ENCODE peak calls at places on chromosomes 4 and X, in seven cellular contexts. C is astrocyte of the spinal cord, P is NCI-H2081, L is KBM-7, U is hypothalamus, G is GM20000, E is ACHN. X is an unnamed sample.

GRCh38 chr4:174273960-174274359 is 9.5 kb downstream of the FBXO8 start:
- DNase-seq in C (no peak), P (peak; percentile 28), L (no peak), U (no peak), G (no peak), E (no peak), X (no peak)

GRCh38 chrX:53440631-53441517 is 6.7 kb upstream of the HSD17B10 start:
- DNase-seq in C (peak; percentile 58), P (no peak), L (peak; percentile 59), U (peak; percentile 11), G (no peak), E (no peak), X (peak; percentile 66)

GRCh38 chrX:20046864-20047263 is 56.0 kb upstream of the BCLAF3 start:
- DNase-seq in C (no peak), P (no peak), L (no peak), U (no peak), G (no peak), E (no peak), X (no peak)

GRCh38 chrX:134880866-134881265 is 109.9 kb upstream of the SMIM10 start:
- DNase-seq in C (peak; percentile 44), P (no peak), L (no peak), U (no peak), G (no peak), E (no peak), X (peak; percentile 14)

GRCh38 chrX:23118163-23118562 is 118.4 kb downstream of the DDX53 start:
- DNase-seq in C (no peak), P (no peak), L (no peak), U (no peak), G (no peak), E (no peak), X (no peak)

GRCh38 chr4:40289366-40290188 is 45.6 kb upstream of the CHRNA9 start:
- DNase-seq in C (no peak), P (peak; percentile 34), L (peak; percentile 86), U (no peak), G (no peak), E (no peak), X (peak; percentile 33)

GRCh38 chr4:88672987-88673386 is 24.6 kb downstream of the NAP1L5 start:
- DNase-seq in C (peak; percentile 56), P (peak; percentile 17), L (peak; percentile 55), U (no peak), G (peak; percentile 20), E (peak; percentile 49), X (peak; percentile 56)

GRCh38 chr4:143384381-143384994 is 47.8 kb downstream of the GAB1 start:
- DNase-seq in C (no peak), P (no peak), L (no peak), U (no peak), G (no peak), E (no peak), X (peak; percentile 66)

GRCh38 chr4:182862921-182863320 is 54.3 kb downstream of the DCTD start:
- DNase-seq in C (no peak), P (peak; percentile 86), L (no peak), U (no peak), G (no peak), E (no peak), X (no peak)

GRCh38 chr4:145409393-145409792 is 72.3 kb upstream of the SMAD1 start:
- DNase-seq in C (no peak), P (no peak), L (no peak), U (no peak), G (no peak), E (no peak), X (no peak)

GRCh38 chrX:48498374-48498809 is 10.4 kb upstream of the PORCN start:
- DNase-seq in C (peak; percentile 68), P (no peak), L (no peak), U (no peak), G (no peak), E (peak; percentile 85), X (peak; percentile 64)

GRCh38 chr4:124806403-124806802 is 93.9 kb upstream of the ANKRD50 start:
- DNase-seq in C (peak; percentile 81), P (no peak), L (no peak), U (no peak), G (no peak), E (no peak), X (peak; percentile 33)

GRCh38 chr4:26788341-26788733 is 72.3 kb upstream of the STIM2 start:
- DNase-seq in C (no peak), P (no peak), L (no peak), U (no peak), G (no peak), E (no peak), X (no peak)

GRCh38 chrX:101759000-101759399 is 99.3 kb upstream of the ARMCX2 start:
- DNase-seq in C (peak; percentile 43), P (no peak), L (peak; percentile 52), U (peak; percentile 9), G (peak; percentile 27), E (peak; percentile 57), X (peak; percentile 46)

GRCh38 chrX:103878466-103879151 is 46.6 kb upstream of the RAB9B start:
- DNase-seq in C (peak; percentile 30), P (no peak), L (no peak), U (no peak), G (no peak), E (peak; percentile 88), X (peak; percentile 81)

GRCh38 chr4:113060853-113061252 is 11.4 kb downstream of the ANK2 start:
- DNase-seq in C (no peak), P (no peak), L (no peak), U (no peak), G (no peak), E (no peak), X (no peak)

GRCh38 chr4:138898282-138898681 is 117.3 kb upstream of the NOCT start:
- DNase-seq in C (peak; percentile 36), P (peak; percentile 48), L (no peak), U (no peak), G (no peak), E (no peak), X (peak; percentile 31)

GRCh38 chr4:126404549-126404948 is 1089.8 kb downstream of the FAT4 start:
- DNase-seq in C (no peak), P (no peak), L (no peak), U (no peak), G (no peak), E (no peak), X (no peak)

GRCh38 chrX:30150196-30150895 is 65.0 kb upstream of the MAGEB2 start:
- DNase-seq in C (no peak), P (no peak), L (no peak), U (no peak), G (no peak), E (no peak), X (no peak)

GRCh38 chr4:142817442-142817841 is 28.7 kb downstream of the INPP4B start:
- DNase-seq in C (peak; percentile 92), P (no peak), L (peak; percentile 81), U (no peak), G (no peak), E (peak; percentile 62), X (peak; percentile 93)

GRCh38 chr4:7043521-7044414 is 596 bp downstream of the TADA2B start:
- DNase-seq in C (peak; percentile 40), P (peak; percentile 34), L (peak; percentile 48), U (no peak), G (no peak), E (peak; percentile 22), X (peak; percentile 56)

GRCh38 chrX:126994011-126994410 is 174.5 kb downstream of the PRR32 start:
- DNase-seq in C (no peak), P (no peak), L (no peak), U (no peak), G (no peak), E (no peak), X (no peak)

GRCh38 chr4:77193511-77194236 is 36.7 kb downstream of the CCNG2 start:
- DNase-seq in C (no peak), P (no peak), L (peak; percentile 67), U (peak; percentile 46), G (peak; percentile 84), E (no peak), X (no peak)

GRCh38 chr4:26022346-26022891 is 108.4 kb downstream of the SMIM20 start:
- DNase-seq in C (peak; percentile 95), P (peak; percentile 17), L (no peak), U (no peak), G (no peak), E (no peak), X (peak; percentile 88)

GRCh38 chr4:52670121-52670520 is 11.0 kb upstream of the USP46 start:
- DNase-seq in C (no peak), P (no peak), L (no peak), U (no peak), G (no peak), E (no peak), X (no peak)

GRCh38 chrX:9341305-9342201 is 123.3 kb upstream of the TBL1X start:
- DNase-seq in C (peak; percentile 55), P (peak; percentile 64), L (peak; percentile 88), U (peak; percentile 5), G (peak; percentile 68), E (peak; percentile 44), X (peak; percentile 54)

GRCh38 chrX:77704881-77705280 is 81.1 kb downstream of the ATRX start:
- DNase-seq in C (no peak), P (no peak), L (no peak), U (no peak), G (no peak), E (no peak), X (no peak)